ENCODE peak calls at places on chromosome 13, in seven cellular contexts. One of them, this sample, is unnamed.

GRCh38 chr13:73677041-73677589 is 457.1 kb downstream of the KLF12 start:
- DNase-seq in kidney: no peak
- DNase-seq in colonic mucosa: peak; percentile 67
- DNase-seq in HepG2: no peak
- DNase-seq in fibroblast of lung: peak; percentile 10
- DNase-seq in IMR-90: peak; percentile 71
- DNase-seq in neuronal stem cell: no peak
- DNase-seq in this sample: peak; percentile 95

GRCh38 chr13:72383646-72384045 is 343.8 kb downstream of the MZT1 start:
- DNase-seq in fibroblast of lung: no peak
- DNase-seq in colonic mucosa: no peak
- DNase-seq in kidney: no peak
- DNase-seq in neuronal stem cell: no peak
- DNase-seq in IMR-90: no peak
- DNase-seq in HepG2: no peak
- DNase-seq in this sample: no peak

GRCh38 chr13:84574851-84575250 is 692.6 kb upstream of the SLITRK1 start:
- DNase-seq in fibroblast of lung: peak; percentile 24
- DNase-seq in IMR-90: peak; percentile 16
- DNase-seq in colonic mucosa: no peak
- DNase-seq in HepG2: no peak
- DNase-seq in kidney: no peak
- DNase-seq in neuronal stem cell: no peak
- DNase-seq in this sample: no peak

GRCh38 chr13:23695711-23696512 is 125.7 kb downstream of the TNFRSF19 start:
- DNase-seq in neuronal stem cell: no peak
- DNase-seq in colonic mucosa: peak; percentile 34
- DNase-seq in fibroblast of lung: no peak
- DNase-seq in IMR-90: no peak
- DNase-seq in HepG2: no peak
- DNase-seq in kidney: peak; percentile 84
- DNase-seq in this sample: no peak

GRCh38 chr13:27406178-27406939 is 18.1 kb upstream of the GTF3A start:
- DNase-seq in HepG2: peak; percentile 43
- DNase-seq in fibroblast of lung: peak; percentile 58
- DNase-seq in neuronal stem cell: no peak
- DNase-seq in kidney: no peak
- DNase-seq in IMR-90: peak; percentile 49
- DNase-seq in colonic mucosa: peak; percentile 54
- DNase-seq in this sample: peak; percentile 35

GRCh38 chr13:84192125-84192524 is 309.9 kb upstream of the SLITRK1 start:
- DNase-seq in HepG2: no peak
- DNase-seq in IMR-90: peak; percentile 76
- DNase-seq in kidney: no peak
- DNase-seq in fibroblast of lung: peak; percentile 47
- DNase-seq in neuronal stem cell: no peak
- DNase-seq in colonic mucosa: no peak
- DNase-seq in this sample: peak; percentile 90

GRCh38 chr13:51549050-51549449 is 35.2 kb upstream of the WDFY2 start:
- DNase-seq in colonic mucosa: no peak
- DNase-seq in neuronal stem cell: no peak
- DNase-seq in HepG2: peak; percentile 33
- DNase-seq in kidney: no peak
- DNase-seq in IMR-90: no peak
- DNase-seq in fibroblast of lung: no peak
- DNase-seq in this sample: no peak

GRCh38 chr13:100315522-100315921 is 226.6 kb downstream of the PCCA start:
- DNase-seq in kidney: no peak
- DNase-seq in fibroblast of lung: no peak
- DNase-seq in colonic mucosa: no peak
- DNase-seq in neuronal stem cell: no peak
- DNase-seq in IMR-90: no peak
- DNase-seq in HepG2: peak; percentile 21
- DNase-seq in this sample: peak; percentile 34

GRCh38 chr13:49226613-49227012 is 6.5 kb downstream of the MLNR start:
- DNase-seq in HepG2: no peak
- DNase-seq in IMR-90: no peak
- DNase-seq in colonic mucosa: no peak
- DNase-seq in kidney: no peak
- DNase-seq in neuronal stem cell: no peak
- DNase-seq in fibroblast of lung: no peak
- DNase-seq in this sample: no peak

GRCh38 chr13:45490068-45490467 is 25.3 kb downstream of the COG3 start:
- DNase-seq in fibroblast of lung: no peak
- DNase-seq in colonic mucosa: no peak
- DNase-seq in kidney: no peak
- DNase-seq in IMR-90: no peak
- DNase-seq in HepG2: peak; percentile 25
- DNase-seq in neuronal stem cell: no peak
- DNase-seq in this sample: no peak

GRCh38 chr13:97432232-97432916 is 1.6 kb upstream of the RAP2A start:
- DNase-seq in IMR-90: no peak
- DNase-seq in HepG2: no peak
- DNase-seq in neuronal stem cell: no peak
- DNase-seq in colonic mucosa: no peak
- DNase-seq in kidney: no peak
- DNase-seq in fibroblast of lung: no peak
- DNase-seq in this sample: no peak

GRCh38 chr13:95707035-95707434 is 30.1 kb downstream of the DNAJC3 start:
- DNase-seq in fibroblast of lung: no peak
- DNase-seq in HepG2: no peak
- DNase-seq in neuronal stem cell: no peak
- DNase-seq in kidney: no peak
- DNase-seq in IMR-90: no peak
- DNase-seq in colonic mucosa: no peak
- DNase-seq in this sample: no peak

GRCh38 chr13:95494082-95494681 is 58.3 kb upstream of the CLDN10 start:
- DNase-seq in kidney: no peak
- DNase-seq in neuronal stem cell: peak; percentile 44
- DNase-seq in HepG2: peak; percentile 55
- DNase-seq in IMR-90: peak; percentile 62
- DNase-seq in colonic mucosa: peak; percentile 40
- DNase-seq in fibroblast of lung: peak; percentile 76
- DNase-seq in this sample: peak; percentile 65

GRCh38 chr13:60617863-60618733 is 221.1 kb downstream of the TDRD3 start:
- DNase-seq in IMR-90: peak; percentile 36
- DNase-seq in colonic mucosa: no peak
- DNase-seq in kidney: no peak
- DNase-seq in neuronal stem cell: no peak
- DNase-seq in HepG2: peak; percentile 32
- DNase-seq in fibroblast of lung: peak; percentile 13
- DNase-seq in this sample: no peak

GRCh38 chr13:20981370-20982095 is 79.0 kb upstream of the XPO4 start:
- DNase-seq in kidney: no peak
- DNase-seq in colonic mucosa: no peak
- DNase-seq in HepG2: no peak
- DNase-seq in neuronal stem cell: no peak
- DNase-seq in fibroblast of lung: no peak
- DNase-seq in IMR-90: no peak
- DNase-seq in this sample: no peak

GRCh38 chr13:99419591-99420243 is 81.6 kb upstream of the TM9SF2 start:
- DNase-seq in HepG2: no peak
- DNase-seq in IMR-90: no peak
- DNase-seq in fibroblast of lung: no peak
- DNase-seq in colonic mucosa: no peak
- DNase-seq in kidney: no peak
- DNase-seq in neuronal stem cell: no peak
- DNase-seq in this sample: no peak

GRCh38 chr13:24152292-24153214 is 8.0 kb upstream of the SPATA13 start:
- DNase-seq in IMR-90: no peak
- DNase-seq in kidney: no peak
- DNase-seq in fibroblast of lung: no peak
- DNase-seq in neuronal stem cell: no peak
- DNase-seq in HepG2: peak; percentile 65
- DNase-seq in colonic mucosa: no peak
- DNase-seq in this sample: no peak

GRCh38 chr13:98321356-98321755 is 144.3 kb upstream of the RNF113B start:
- DNase-seq in kidney: no peak
- DNase-seq in neuronal stem cell: no peak
- DNase-seq in fibroblast of lung: no peak
- DNase-seq in IMR-90: no peak
- DNase-seq in colonic mucosa: no peak
- DNase-seq in HepG2: no peak
- DNase-seq in this sample: no peak

GRCh38 chr13:26132756-26133155 is 80.9 kb upstream of the SHISA2 start:
- DNase-seq in kidney: no peak
- DNase-seq in colonic mucosa: no peak
- DNase-seq in fibroblast of lung: peak; percentile 6
- DNase-seq in IMR-90: peak; percentile 13
- DNase-seq in HepG2: no peak
- DNase-seq in neuronal stem cell: peak; percentile 4
- DNase-seq in this sample: peak; percentile 3

GRCh38 chr13:73717632-73718031 is 416.6 kb downstream of the KLF12 start:
- DNase-seq in kidney: no peak
- DNase-seq in fibroblast of lung: peak; percentile 39
- DNase-seq in colonic mucosa: no peak
- DNase-seq in IMR-90: peak; percentile 69
- DNase-seq in neuronal stem cell: no peak
- DNase-seq in HepG2: no peak
- DNase-seq in this sample: peak; percentile 90

GRCh38 chr13:24181991-24182702 is 21.6 kb downstream of the SPATA13 start:
- DNase-seq in colonic mucosa: peak; percentile 39
- DNase-seq in fibroblast of lung: no peak
- DNase-seq in IMR-90: no peak
- DNase-seq in HepG2: peak; percentile 50
- DNase-seq in neuronal stem cell: no peak
- DNase-seq in kidney: no peak
- DNase-seq in this sample: no peak

GRCh38 chr13:101739382-101740178 is 287.1 kb downstream of the ITGBL1 start:
- DNase-seq in IMR-90: no peak
- DNase-seq in fibroblast of lung: no peak
- DNase-seq in colonic mucosa: no peak
- DNase-seq in kidney: no peak
- DNase-seq in neuronal stem cell: no peak
- DNase-seq in HepG2: peak; percentile 4
- DNase-seq in this sample: no peak

GRCh38 chr13:99958402-99959126 is 13.0 kb downstream of the ZIC5 start:
- DNase-seq in IMR-90: no peak
- DNase-seq in HepG2: no peak
- DNase-seq in colonic mucosa: no peak
- DNase-seq in fibroblast of lung: no peak
- DNase-seq in kidney: no peak
- DNase-seq in neuronal stem cell: no peak
- DNase-seq in this sample: no peak

GRCh38 chr13:40402931-40403412 is 263.5 kb downstream of the FOXO1 start:
- DNase-seq in neuronal stem cell: no peak
- DNase-seq in colonic mucosa: no peak
- DNase-seq in IMR-90: peak; percentile 49
- DNase-seq in HepG2: peak; percentile 71
- DNase-seq in fibroblast of lung: peak; percentile 68
- DNase-seq in kidney: no peak
- DNase-seq in this sample: no peak

GRCh38 chr13:46622918-46623256 is 69.9 kb downstream of the LRCH1 start:
- DNase-seq in neuronal stem cell: no peak
- DNase-seq in fibroblast of lung: peak; percentile 92
- DNase-seq in colonic mucosa: peak; percentile 50
- DNase-seq in HepG2: no peak
- DNase-seq in IMR-90: peak; percentile 84
- DNase-seq in kidney: no peak
- DNase-seq in this sample: peak; percentile 53

GRCh38 chr13:46386996-46387851 is at the start of gene RUBCNL:
- DNase-seq in kidney: peak; percentile 78
- DNase-seq in HepG2: no peak
- DNase-seq in colonic mucosa: peak; percentile 81
- DNase-seq in neuronal stem cell: peak; percentile 57
- DNase-seq in IMR-90: no peak
- DNase-seq in fibroblast of lung: peak; percentile 27
- DNase-seq in this sample: peak; percentile 85

GRCh38 chr13:63012016-63012415 is 1596.4 kb upstream of the PCDH20 start:
- DNase-seq in kidney: no peak
- DNase-seq in fibroblast of lung: peak; percentile 66
- DNase-seq in colonic mucosa: no peak
- DNase-seq in HepG2: no peak
- DNase-seq in IMR-90: no peak
- DNase-seq in neuronal stem cell: no peak
- DNase-seq in this sample: no peak

DNA sequence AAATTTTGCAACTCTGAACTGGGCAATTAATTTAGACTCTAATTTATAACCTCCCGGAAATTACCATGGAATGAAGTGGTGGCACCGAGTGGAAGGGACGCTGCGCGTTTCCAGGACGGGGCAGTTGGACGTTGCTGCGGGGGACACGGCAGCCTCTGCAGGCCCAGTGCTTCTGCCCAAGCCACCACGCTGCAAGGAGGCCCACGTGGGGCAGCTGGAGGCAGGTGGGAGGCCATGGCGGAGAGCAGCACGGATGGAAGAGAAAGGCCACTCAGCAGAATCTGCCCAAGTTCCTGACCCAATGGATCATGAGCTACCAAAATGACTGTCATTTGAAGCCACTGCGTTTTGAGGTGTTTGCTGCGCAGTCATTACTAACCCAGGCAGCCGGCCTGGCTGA is 11.2 kb upstream of the ADPRHL1 start:
- DNase-seq in HepG2: no peak
- DNase-seq in fibroblast of lung: no peak
- DNase-seq in kidney: no peak
- DNase-seq in neuronal stem cell: no peak
- DNase-seq in IMR-90: no peak
- DNase-seq in colonic mucosa: no peak
- DNase-seq in this sample: no peak
- H3K27ac ChIP-seq in HepG2: no peak overlapping the region
- H3K27ac ChIP-seq in fibroblast of lung: no peak overlapping the region
- H3K27ac ChIP-seq in kidney: no peak overlapping the region
- H3K27ac ChIP-seq in neuronal stem cell: no peak overlapping the region
- H3K27ac ChIP-seq in IMR-90: no peak overlapping the region
- H3K27ac ChIP-seq in colonic mucosa: no peak overlapping the region
- H3K27ac ChIP-seq in this sample: no peak overlapping the region

DNA sequence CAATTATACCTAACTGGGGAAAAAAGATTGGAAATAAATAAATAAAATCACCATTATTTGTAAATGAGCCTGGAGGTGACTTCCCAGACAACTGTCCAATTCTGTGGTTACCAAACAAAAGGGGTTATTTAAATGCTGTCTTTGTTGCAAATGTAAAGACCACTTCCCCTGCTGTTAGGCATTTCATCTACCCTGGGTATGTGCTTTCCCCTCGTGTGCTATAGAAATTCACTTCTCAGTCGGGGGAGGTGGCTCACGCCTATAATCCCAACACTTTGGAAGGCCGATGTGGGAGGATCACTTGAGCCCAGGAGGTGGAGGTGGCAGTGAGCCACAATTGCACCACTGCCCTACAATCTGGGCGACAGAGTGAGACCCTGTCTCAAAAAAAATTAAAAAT is 101.9 kb upstream of the AKAP11 start:
- DNase-seq in colonic mucosa: no peak
- DNase-seq in kidney: no peak
- DNase-seq in HepG2: no peak
- DNase-seq in fibroblast of lung: no peak
- DNase-seq in neuronal stem cell: peak; percentile 45
- DNase-seq in IMR-90: no peak
- DNase-seq in this sample: no peak
- H3K36me3 ChIP-seq in colonic mucosa: no peaks in the 10 kb centered on the region
- H3K36me3 ChIP-seq in kidney: peaks cover 4% of the 10 kb centered on the region
- H3K36me3 ChIP-seq in HepG2: no peaks in the 10 kb centered on the region
- H3K36me3 ChIP-seq in fibroblast of lung: no peaks in the 10 kb centered on the region
- H3K36me3 ChIP-seq in neuronal stem cell: peaks cover 71% of the 10 kb centered on the region
- H3K36me3 ChIP-seq in IMR-90: peaks cover 7% of the 10 kb centered on the region
- H3K36me3 ChIP-seq in this sample: peaks cover 19% of the 10 kb centered on the region

GRCh38 chr13:47904239-47904638 is 96.8 kb downstream of the SUCLA2 start:
- DNase-seq in kidney: no peak
- DNase-seq in IMR-90: no peak
- DNase-seq in fibroblast of lung: no peak
- DNase-seq in neuronal stem cell: no peak
- DNase-seq in colonic mucosa: no peak
- DNase-seq in HepG2: no peak
- DNase-seq in this sample: no peak
- H3K9ac ChIP-seq in kidney: peak overlapping the region; percentile 49
- H3K9ac ChIP-seq in IMR-90: no peak overlapping the region
- H3K9ac ChIP-seq in fibroblast of lung: no peak overlapping the region
- H3K9ac ChIP-seq in neuronal stem cell: no peak overlapping the region
- H3K9ac ChIP-seq in colonic mucosa: no peak overlapping the region
- H3K9ac ChIP-seq in HepG2: no peak overlapping the region
- H3K9ac ChIP-seq in this sample: no peak overlapping the region

GRCh38 chr13:109400192-109400591 is 386.2 kb downstream of the IRS2 start:
- DNase-seq in colonic mucosa: peak; percentile 26
- DNase-seq in IMR-90: no peak
- DNase-seq in fibroblast of lung: no peak
- DNase-seq in kidney: no peak
- DNase-seq in neuronal stem cell: no peak
- DNase-seq in HepG2: no peak
- DNase-seq in this sample: no peak
- H3K27ac ChIP-seq in colonic mucosa: no peak overlapping the region
- H3K27ac ChIP-seq in IMR-90: no peak overlapping the region
- H3K27ac ChIP-seq in fibroblast of lung: no peak overlapping the region
- H3K27ac ChIP-seq in kidney: no peak overlapping the region
- H3K27ac ChIP-seq in neuronal stem cell: no peak overlapping the region
- H3K27ac ChIP-seq in HepG2: no peak overlapping the region
- H3K27ac ChIP-seq in this sample: no peak overlapping the region

This sample was measured in mammary epithelial cell.